ENCODE peak calls at places on chromosome 15, in five cellular contexts. V, T, C, J and Q are unnamed samples.

GRCh38 chr15:30001592-30001991 is 81.2 kb upstream of the GOLGA8J start:
- DNase-seq in V (no peak), T (no peak), C (no peak), J (no peak), Q (no peak)

GRCh38 chr15:41981373-41982132 is 9.2 kb upstream of the EHD4 start:
- DNase-seq in V (no peak), T (no peak), C (peak; percentile 10), J (no peak), Q (no peak)

GRCh38 chr15:94029495-94029894 is 201.9 kb upstream of the MCTP2 start:
- DNase-seq in V (no peak), T (no peak), C (no peak), J (no peak), Q (no peak)

GRCh38 chr15:50114381-50114780 is 4.7 kb downstream of the ATP8B4 start:
- DNase-seq in V (no peak), T (no peak), C (no peak), J (peak; percentile 51), Q (no peak)

GRCh38 chr15:89551502-89551901 is 23.8 kb upstream of the TICRR start:
- DNase-seq in V (no peak), T (no peak), C (no peak), J (no peak), Q (no peak)

GRCh38 chr15:47963265-47963664 is 157.5 kb upstream of the SLC24A5 start:
- DNase-seq in V (no peak), T (no peak), C (no peak), J (peak; percentile 37), Q (no peak)

GRCh38 chr15:57690341-57690966 is 16.1 kb upstream of the POLR2M start:
- DNase-seq in V (no peak), T (no peak), C (no peak), J (no peak), Q (no peak)

GRCh38 chr15:29233566-29233965 is 36.1 kb downstream of the NSMCE3 start:
- DNase-seq in V (no peak), T (no peak), C (no peak), J (no peak), Q (no peak)

GRCh38 chr15:78210349-78210717 is 24.0 kb downstream of the ACSBG1 start:
- DNase-seq in V (no peak), T (no peak), C (peak; percentile 10), J (no peak), Q (no peak)

DNA sequence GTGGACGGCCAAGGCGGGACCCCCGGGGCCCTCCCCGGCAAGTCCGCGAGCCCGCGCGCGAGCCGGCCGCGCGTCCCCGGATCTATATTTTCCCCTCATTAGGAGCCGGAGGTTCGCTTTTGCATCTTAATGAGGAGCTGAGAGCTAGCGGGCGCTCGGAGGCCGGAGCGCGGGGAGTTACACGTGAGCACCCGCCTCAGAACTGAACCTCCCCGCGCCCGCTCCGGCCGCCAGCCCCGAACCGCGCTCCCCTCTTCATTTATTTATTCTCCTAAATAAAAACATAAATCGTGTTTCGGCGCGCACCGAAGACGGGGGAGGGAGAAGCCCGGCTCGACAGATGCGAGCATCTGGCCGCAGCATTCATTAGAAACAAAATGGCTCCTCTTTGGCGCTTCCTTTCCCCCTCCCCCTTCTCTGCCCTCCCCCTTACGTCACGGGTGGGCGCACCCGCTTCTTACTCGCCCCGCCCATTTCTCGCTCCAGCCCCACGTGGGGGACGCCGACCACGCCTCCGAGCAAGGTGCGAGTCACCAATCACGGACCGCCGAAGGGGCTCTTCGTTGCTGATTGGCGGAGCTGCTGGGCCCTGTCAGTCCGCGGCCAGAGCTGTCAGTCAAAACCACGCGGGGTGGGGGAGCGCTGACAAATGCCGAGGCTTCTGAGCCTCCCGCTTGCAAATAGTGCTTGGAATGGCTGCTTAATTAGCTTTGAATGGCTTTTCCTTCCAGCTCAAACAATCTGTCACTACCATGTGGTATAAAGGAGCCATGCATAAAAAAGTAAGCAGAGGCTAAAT is 1.6 kb upstream of the TLE3 start:
- DNase-seq in V (peak; percentile 100), T (peak; percentile 100), C (peak; percentile 100), J (peak; percentile 100), Q (peak; percentile 99)
- TF ChIP-seq POLR2A in V (peak; percentile 95), T (peak; percentile 85), C (peak; percentile 95), J (peak; percentile 96), Q (peak; percentile 92)

DNA sequence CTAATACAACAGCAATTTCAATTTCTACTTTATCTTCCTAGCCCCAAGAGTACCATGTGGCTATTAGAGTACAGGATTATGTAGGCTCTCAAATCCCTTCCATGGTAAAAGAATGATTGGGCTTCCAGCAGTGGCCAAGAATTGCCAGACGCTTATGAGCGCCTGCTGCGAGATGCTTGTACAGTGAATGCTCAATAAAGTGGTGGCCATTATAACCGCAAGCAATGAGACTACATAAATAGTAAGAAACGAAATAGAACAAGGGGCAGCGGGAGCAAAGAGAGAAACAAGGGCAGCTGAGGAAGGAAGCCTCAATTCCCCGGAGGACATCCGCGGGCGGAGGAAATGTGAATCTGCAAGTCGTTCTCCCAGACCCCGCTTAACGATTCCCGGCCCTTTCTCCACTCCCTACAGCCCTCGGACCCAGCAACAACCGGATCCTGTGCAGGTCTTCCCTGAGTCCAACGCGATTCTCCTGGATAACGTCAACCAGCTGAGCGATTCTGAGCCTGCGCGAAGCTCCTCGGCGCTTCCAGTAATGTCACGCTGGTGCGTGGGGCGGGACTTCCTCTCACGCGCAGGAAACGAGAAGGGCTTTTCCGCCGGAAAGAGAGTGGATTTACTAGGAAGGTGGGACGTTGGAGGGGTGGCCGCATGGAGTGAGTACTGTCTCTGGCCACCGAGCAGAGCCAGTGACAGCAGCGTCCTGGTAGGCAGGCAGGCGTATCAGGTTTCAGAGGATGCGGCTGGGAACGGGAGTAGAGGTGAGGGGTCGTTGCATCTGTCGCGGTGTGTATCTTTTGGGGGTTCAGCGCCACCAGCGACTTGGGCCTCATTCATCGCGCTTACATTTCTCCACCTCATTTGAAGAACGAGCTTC is 40.5 kb upstream of the AP3B2 start:
- DNase-seq in V (peak; percentile 93), T (peak; percentile 96), C (peak; percentile 88), J (peak; percentile 94), Q (peak; percentile 32)
- TF ChIP-seq POLR2A in V (peak; percentile 76), T (peak; percentile 93), C (peak; percentile 54), J (peak; percentile 85), Q (peak; percentile 76)

DNA sequence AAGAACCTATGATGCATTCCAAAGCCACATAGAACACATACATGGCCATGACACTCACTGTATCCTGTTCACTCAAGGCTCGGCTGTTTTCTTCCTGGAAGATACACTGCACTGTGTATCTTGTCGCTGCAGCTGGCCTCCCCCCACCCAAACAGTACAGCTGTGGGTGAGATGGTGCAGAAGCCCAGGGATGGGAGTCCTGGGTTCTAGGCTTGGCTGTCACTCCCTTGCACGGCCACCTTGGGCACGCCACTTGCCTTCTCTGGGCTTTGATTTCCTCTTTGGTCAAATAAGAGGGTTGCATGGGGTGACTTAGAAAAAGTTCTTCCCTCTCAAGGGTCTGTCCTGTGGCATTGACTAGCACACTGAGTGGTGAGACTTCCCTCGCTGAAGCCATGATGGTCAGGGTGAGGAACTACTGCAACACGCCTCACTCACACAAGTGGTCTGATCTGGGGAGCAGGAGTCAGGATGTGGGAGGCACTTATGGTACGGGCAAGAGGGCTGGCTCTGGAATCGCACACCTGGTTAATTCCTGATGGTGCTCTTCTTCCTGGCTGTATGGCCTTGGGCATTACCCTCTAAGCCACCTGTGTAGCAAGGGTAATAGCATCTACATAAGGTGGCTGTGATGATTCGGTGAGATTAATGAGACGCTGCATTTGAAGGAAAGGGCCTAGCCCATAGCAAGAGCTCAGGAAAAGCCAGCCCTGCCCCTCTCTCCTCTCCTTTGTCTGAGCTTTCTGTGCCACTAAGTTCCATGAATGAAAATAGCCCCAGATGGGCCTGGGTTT is 44.0 kb downstream of the ANP32A start:
- DNase-seq in V (no peak), T (no peak), C (no peak), J (no peak), Q (no peak)
- TF ChIP-seq POLR2A in V (no peak), T (no peak), C (no peak), J (no peak), Q (no peak)

GRCh38 chr15:45521596-45522167 is 873 bp downstream of the SLC30A4 start:
- DNase-seq in V (peak; percentile 26), T (no peak), C (no peak), J (no peak), Q (peak; percentile 13)

GRCh38 chr15:45522931-45523331 is 376 bp upstream of the SLC30A4 start:
- DNase-seq in V (no peak), T (no peak), C (no peak), J (no peak), Q (no peak)

DNA sequence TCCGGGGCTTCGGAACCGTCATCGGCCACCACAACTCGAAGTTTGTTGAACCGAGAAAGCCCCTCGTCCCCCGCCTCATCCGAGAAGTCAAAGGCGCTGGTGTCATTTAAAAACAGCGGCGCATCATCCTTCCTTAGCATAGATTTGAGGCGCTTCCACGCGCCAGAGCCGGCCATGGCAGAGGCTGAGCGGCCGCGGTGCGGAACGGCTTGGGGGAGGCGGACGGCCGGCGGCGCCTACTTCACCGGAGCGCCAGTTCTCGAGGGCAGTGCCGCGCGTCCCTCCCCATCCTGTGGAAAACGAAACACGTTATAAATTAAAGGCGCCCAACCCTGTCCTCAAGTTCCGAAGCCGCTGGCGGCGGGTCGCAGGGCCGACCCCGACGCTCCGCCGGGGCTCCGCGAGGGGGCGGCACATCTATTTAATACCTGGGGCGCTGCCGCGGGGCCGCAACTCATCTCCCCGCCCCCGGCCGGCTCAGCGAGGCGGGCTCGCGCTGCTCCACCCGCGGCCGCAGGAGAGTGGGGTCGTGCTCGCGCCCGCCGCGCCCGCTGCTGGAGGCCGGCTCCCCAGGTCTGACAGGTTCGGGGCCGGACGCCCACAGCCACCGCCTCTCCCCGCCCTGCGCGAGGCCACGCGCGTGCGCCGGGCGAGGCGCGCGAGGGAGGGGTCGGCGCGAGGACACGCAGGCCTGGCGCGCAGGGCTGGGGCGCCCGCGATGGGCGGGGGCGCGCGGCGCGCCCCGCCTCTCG is at the start of gene SLC30A4:
- DNase-seq in V (peak; percentile 83), T (peak; percentile 28), C (peak; percentile 58), J (peak; percentile 68), Q (peak; percentile 61)
- TF ChIP-seq POLR2A in V (no peak), T (peak; percentile 40), C (no peak), J (no peak), Q (no peak)

DNA sequence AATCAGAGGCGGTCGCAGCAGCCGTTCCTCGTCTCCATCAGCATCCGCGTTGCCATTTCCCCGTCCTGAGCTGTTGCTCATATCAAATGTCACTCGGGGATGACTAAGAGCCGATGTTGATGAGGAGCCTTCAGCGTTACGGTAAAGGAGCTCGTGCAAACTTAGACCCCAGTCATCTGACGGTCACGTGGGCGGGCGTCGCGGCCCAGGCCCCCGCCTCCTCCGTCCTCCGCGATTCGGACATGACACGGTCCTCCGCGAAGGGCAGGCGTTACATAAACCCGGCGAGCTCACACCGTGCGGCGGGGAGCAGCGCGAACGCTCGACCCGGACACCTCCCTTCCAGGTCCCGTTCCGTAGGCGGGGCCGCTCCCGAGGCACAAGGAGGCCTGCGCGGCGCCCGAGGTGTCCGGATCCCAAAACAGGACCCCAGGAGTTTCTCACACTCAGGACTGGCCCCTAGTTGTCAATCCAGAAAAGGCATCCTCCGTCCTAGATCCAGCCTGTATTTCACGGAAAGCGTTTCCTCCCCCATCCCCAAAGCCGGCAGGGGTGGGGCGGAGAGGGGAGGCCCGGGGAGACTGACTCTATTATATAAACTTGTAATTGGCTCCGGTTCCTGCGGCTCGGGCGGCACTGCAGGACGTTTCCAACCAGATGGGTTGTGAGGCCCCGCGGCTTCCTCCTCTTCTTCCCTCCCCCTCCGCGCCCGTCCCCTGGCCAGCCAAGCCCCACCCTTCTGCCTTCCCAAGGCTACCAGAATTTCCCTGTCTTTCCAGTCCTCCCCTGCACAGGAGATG is 100.0 kb upstream of the IGF1R start:
- DNase-seq in V (peak; percentile 56), T (peak; percentile 84), C (peak; percentile 63), J (peak; percentile 68), Q (no peak)
- TF ChIP-seq POLR2A in V (no peak), T (no peak), C (no peak), J (peak; percentile 66), Q (no peak)

GRCh38 chr15:60374628-60375081 is 23.1 kb downstream of the ANXA2 start:
- DNase-seq in V (no peak), T (peak; percentile 88), C (peak; percentile 81), J (peak; percentile 53), Q (no peak)
- TF ChIP-seq POLR2A in V (no peak), T (no peak), C (no peak), J (no peak), Q (no peak)